ENCODE peak calls at places on chromosomes 1 and 21, in ten cellular contexts. Z is spleen, T is endothelial cell of umbilical vein, B is heart left ventricle, F is stomach, Y is A549, A is Peyer's patch, O is IMR-90, L is uterus, E is lower leg skin. N is an unnamed sample.

GRCh38 chr1:67162954-67163353 is 3.3 kb upstream of the IL23R start:
- DNase-seq in Z (no peak), T (peak), B (no peak), F (no peak), Y (peak), A (no peak), O (peak), L (no peak), E (no peak), N (no peak)

GRCh38 chr1:202578565-202578964 is 131.7 kb downstream of the SYT2 start:
- DNase-seq in Z (no peak), T (no peak), B (no peak), F (no peak), Y (no peak), A (no peak), O (peak), L (no peak), E (no peak), N (no peak)

GRCh38 chr1:212477680-212478466 is 45.2 kb downstream of the NENF start:
- DNase-seq in Z (no peak), T (no peak), B (no peak), F (no peak), Y (peak), A (peak), O (no peak), L (no peak), E (no peak), N (no peak)

GRCh38 chr1:159867322-159868064 is 5.0 kb upstream of the VSIG8 start:
- DNase-seq in Z (no peak), T (peak), B (no peak), F (peak), Y (no peak), A (peak), O (no peak), L (peak), E (peak), N (no peak)

GRCh38 chr1:37174876-37175275 is 140.6 kb upstream of the GRIK3 start:
- DNase-seq in Z (no peak), T (peak), B (no peak), F (no peak), Y (no peak), A (no peak), O (no peak), L (no peak), E (no peak), N (no peak)

GRCh38 chr1:64495878-64496277 is 25.9 kb downstream of the CACHD1 start:
- DNase-seq in Z (no peak), T (no peak), B (no peak), F (peak), Y (no peak), A (no peak), O (no peak), L (no peak), E (no peak), N (no peak)

GRCh38 chr1:33653226-33653625 is 180.8 kb downstream of the ZSCAN20 start:
- DNase-seq in Z (no peak), T (no peak), B (peak), F (no peak), Y (no peak), A (no peak), O (no peak), L (no peak), E (no peak), N (no peak)

GRCh38 chr1:108199231-108199657 is 899 bp downstream of the SLC25A24 start:
- DNase-seq in Z (no peak), T (peak), B (no peak), F (no peak), Y (peak), A (peak), O (peak), L (no peak), E (no peak), N (peak)

GRCh38 chr1:183670169-183670568 is 17.1 kb upstream of the APOBEC4 start:
- DNase-seq in Z (no peak), T (no peak), B (no peak), F (no peak), Y (no peak), A (no peak), O (no peak), L (no peak), E (no peak), N (no peak)

GRCh38 chr1:91651243-91651642 is 150.6 kb downstream of the CDC7 start:
- DNase-seq in Z (no peak), T (no peak), B (no peak), F (no peak), Y (no peak), A (no peak), O (no peak), L (no peak), E (no peak), N (no peak)

GRCh38 chr1:30888391-30888790 is 20.2 kb downstream of the SDC3 start:
- DNase-seq in Z (no peak), T (no peak), B (peak), F (no peak), Y (no peak), A (no peak), O (peak), L (peak), E (no peak), N (peak)

GRCh38 chr1:22636369-22636768 is at the start of gene C1QA:
- DNase-seq in Z (peak), T (no peak), B (peak), F (no peak), Y (no peak), A (peak), O (no peak), L (no peak), E (no peak), N (peak)

GRCh38 chr1:207863893-207864535 is 46.9 kb downstream of the CD34 start:
- DNase-seq in Z (peak), T (peak), B (peak), F (no peak), Y (no peak), A (peak), O (no peak), L (no peak), E (peak), N (no peak)

GRCh38 chr1:48236716-48237470 is 14.4 kb downstream of the SLC5A9 start:
- DNase-seq in Z (no peak), T (peak), B (no peak), F (no peak), Y (peak), A (no peak), O (peak), L (no peak), E (no peak), N (no peak)

GRCh38 chr1:95935719-95936118 is 701.7 kb downstream of the RWDD3 start:
- DNase-seq in Z (no peak), T (no peak), B (no peak), F (no peak), Y (no peak), A (no peak), O (no peak), L (no peak), E (no peak), N (no peak)

GRCh38 chr1:67264899-67265298 is 42.8 kb upstream of the IL12RB2 start:
- DNase-seq in Z (no peak), T (peak), B (no peak), F (no peak), Y (no peak), A (no peak), O (no peak), L (no peak), E (no peak), N (no peak)

GRCh38 chr1:108878678-108879077 is 1.9 kb downstream of the GPSM2 start:
- DNase-seq in Z (no peak), T (no peak), B (no peak), F (no peak), Y (no peak), A (no peak), O (no peak), L (no peak), E (no peak), N (no peak)

GRCh38 chr1:115564201-115564600 is 77.6 kb upstream of the VANGL1 start:
- DNase-seq in Z (no peak), T (no peak), B (no peak), F (no peak), Y (no peak), A (no peak), O (no peak), L (no peak), E (no peak), N (no peak)

GRCh38 chr1:232386294-232386693 is 243.6 kb downstream of the SIPA1L2 start:
- DNase-seq in Z (no peak), T (no peak), B (no peak), F (no peak), Y (no peak), A (no peak), O (no peak), L (no peak), E (no peak), N (no peak)

GRCh38 chr1:209433649-209434031 is 149.9 kb upstream of the CAMK1G start:
- DNase-seq in Z (no peak), T (no peak), B (no peak), F (no peak), Y (no peak), A (no peak), O (no peak), L (no peak), E (no peak), N (no peak)

GRCh38 chr21:15659768-15660423 is 69.9 kb upstream of the USP25 start:
- DNase-seq in Z (no peak), T (no peak), B (no peak), F (no peak), Y (peak), A (peak), O (no peak), L (no peak), E (no peak), N (no peak)

GRCh38 chr1:22462928-22463327 is 11.3 kb downstream of the ZBTB40 start:
- DNase-seq in Z (no peak), T (no peak), B (no peak), F (no peak), Y (no peak), A (no peak), O (no peak), L (no peak), E (no peak), N (no peak)

GRCh38 chr21:41926068-41926806 is 27.6 kb downstream of the C2CD2 start:
- DNase-seq in Z (no peak), T (peak), B (no peak), F (peak), Y (no peak), A (no peak), O (peak), L (no peak), E (no peak), N (peak)

GRCh38 chr21:14541840-14542495 is 4.1 kb downstream of the SAMSN1 start:
- DNase-seq in Z (peak), T (peak), B (no peak), F (no peak), Y (no peak), A (no peak), O (no peak), L (no peak), E (no peak), N (no peak)

GRCh38 chr1:29469457-29469856 is 233.1 kb downstream of the PTPRU start:
- DNase-seq in Z (peak), T (no peak), B (no peak), F (no peak), Y (no peak), A (no peak), O (no peak), L (peak), E (peak), N (peak)

GRCh38 chr1:44636711-44637589 is 37.3 kb downstream of the TMEM53 start:
- DNase-seq in Z (no peak), T (no peak), B (no peak), F (no peak), Y (no peak), A (no peak), O (peak), L (no peak), E (no peak), N (no peak)

DNA sequence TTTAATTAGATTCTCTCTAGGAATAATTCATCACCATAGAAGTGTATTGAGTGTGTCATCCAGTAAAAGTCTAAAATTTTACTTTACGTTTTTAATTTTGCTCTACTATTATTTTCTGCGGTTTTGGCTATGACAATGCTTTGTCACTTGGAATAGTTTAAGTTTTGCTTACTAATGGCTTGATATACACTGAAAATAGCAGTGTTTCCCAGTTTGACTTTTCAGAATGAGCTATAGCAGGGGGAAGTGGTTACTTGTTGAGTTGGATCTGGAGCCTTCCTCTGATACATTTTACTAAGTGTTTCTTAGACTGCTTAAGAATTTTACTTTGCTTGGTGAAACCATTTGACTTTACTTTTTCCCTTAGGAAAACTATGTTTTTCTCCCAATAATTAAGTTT is 5.0 kb downstream of the DNAJC16 start:
- DNase-seq in Z (no peak), T (no peak), B (no peak), F (no peak), Y (no peak), A (no peak), O (no peak), L (no peak), E (no peak), N (no peak)
- H3K4me3 ChIP-seq in Z (no peak), T (no peak), B (no peak), F (no peak), Y (no peak), A (no peak), O (no peak), L (no peak), E (no peak), N (no peak)

GRCh38 chr1:172144445-172145060 is 275.9 kb upstream of the C1orf105 start:
- DNase-seq in Z (peak), T (peak), B (peak), F (peak), Y (no peak), A (peak), O (peak), L (peak), E (peak), N (peak)
- TF ChIP-seq POLR2A in Z (peak), T (no peak), B (peak), F (no peak), Y (no peak), A (peak), O (peak), L (peak), E (no peak), N (peak)

GRCh38 chr1:161350666-161351065 is 17.0 kb downstream of the CFAP126 start:
- DNase-seq in Z (no peak), T (no peak), B (no peak), F (no peak), Y (no peak), A (no peak), O (no peak), L (no peak), E (no peak), N (no peak)
- H3K4me3 ChIP-seq in Z (no peak), T (no peak), B (no peak), F (no peak), Y (no peak), A (no peak), O (no peak), L (no peak), E (no peak), N (no peak)

GRCh38 chr1:52180176-52180575 is 38.3 kb downstream of the ZFYVE9 start:
- DNase-seq in Z (no peak), T (no peak), B (no peak), F (no peak), Y (no peak), A (no peak), O (no peak), L (no peak), E (no peak), N (no peak)
- TF ChIP-seq POLR2A in Z (no peak), T (no peak), B (no peak), F (no peak), Y (no peak), A (no peak), O (no peak), L (no peak), E (no peak), N (no peak)

DNA sequence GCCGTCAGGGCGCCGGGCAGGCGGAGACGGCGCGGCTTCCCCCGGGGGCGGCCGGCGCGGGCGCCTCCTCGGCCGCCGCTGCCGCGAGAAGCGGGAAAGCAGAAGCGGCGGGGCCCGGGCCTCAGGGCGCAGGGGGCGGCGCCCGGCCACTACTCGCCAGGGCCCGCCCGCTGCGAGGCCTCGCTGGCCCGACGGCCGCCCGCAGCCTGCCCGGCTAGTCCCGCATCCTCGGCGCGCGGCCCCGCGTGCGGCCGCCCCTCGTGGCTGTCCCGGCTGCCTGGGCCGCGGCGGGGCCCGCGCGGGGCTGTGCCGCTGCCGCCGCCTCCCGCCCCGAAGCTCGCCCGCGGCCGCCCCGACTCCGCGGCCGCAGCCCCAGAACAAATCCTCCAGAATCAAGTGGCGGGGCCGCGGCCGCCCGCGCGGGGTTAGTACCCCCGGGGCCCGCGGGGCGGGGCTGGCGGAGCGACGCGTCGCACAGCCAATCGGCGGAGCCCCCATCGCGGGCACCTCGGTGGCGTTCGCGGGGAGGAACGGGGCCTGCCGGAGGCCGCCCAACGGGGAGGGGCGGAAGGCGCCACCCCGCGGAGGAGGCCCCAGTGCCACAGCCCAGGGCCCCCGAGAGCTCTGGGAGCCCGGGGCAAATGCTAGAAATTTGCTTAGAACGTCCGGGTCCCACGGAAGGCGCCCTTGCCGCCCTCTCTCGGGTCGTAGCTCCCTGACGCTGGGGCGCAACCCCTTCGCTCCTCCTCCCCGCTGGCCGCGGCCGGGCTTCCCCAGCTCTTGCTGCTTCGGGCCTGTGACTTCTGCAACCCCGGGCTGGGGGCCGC is at the start of gene RUNX3:
- DNase-seq in Z (peak), T (no peak), B (peak), F (peak), Y (peak), A (peak), O (no peak), L (peak), E (peak), N (no peak)
- H3K4me3 ChIP-seq in Z (peak), T (no peak), B (peak), F (peak), Y (peak), A (peak), O (peak), L (no peak), E (peak), N (no peak)

DNA sequence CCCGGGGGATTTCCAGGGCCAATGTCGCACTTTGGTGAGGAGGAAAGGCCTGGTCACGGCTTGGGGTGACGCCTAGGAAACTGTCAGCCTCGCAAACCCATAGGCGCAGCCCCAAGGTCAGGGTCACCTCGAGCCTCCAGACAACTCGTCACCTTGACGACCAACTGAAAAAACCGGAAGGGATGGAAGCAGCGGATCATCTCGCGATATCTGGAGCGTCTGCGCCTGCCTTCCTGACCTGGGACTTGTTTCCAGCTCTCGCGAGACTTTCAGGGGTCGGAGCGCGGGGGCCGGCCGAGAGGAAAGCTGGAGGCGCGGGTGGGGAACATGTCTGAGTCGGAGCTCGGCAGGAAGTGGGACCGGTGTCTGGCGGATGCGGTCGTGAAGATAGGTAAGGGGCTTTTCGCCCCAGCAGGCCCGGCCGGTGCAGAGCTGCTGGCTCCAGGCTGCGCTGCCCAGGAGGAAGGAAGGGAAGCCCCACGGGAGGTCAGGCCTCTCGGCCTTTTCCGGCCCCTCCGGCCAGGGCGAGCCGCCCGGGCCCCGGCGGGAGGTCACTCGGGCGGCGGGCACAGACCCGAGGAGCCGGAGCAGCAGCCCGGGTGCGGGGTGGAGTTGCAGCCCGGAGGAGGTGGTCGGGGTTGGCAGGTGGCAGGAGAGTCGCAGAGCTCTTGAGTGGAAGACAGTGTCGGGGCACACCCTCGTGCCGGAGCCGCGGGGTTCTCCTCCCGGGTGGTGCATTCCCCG is 47.2 kb upstream of the NBL1 start:
- DNase-seq in Z (peak), T (peak), B (peak), F (peak), Y (peak), A (peak), O (peak), L (peak), E (peak), N (peak)
- TF ChIP-seq POLR2A in Z (peak), T (peak), B (peak), F (no peak), Y (peak), A (peak), O (peak), L (peak), E (no peak), N (peak)

GRCh38 chr1:62196091-62196690 is 1.5 kb downstream of the L1TD1 start:
- DNase-seq in Z (no peak), T (no peak), B (no peak), F (no peak), Y (no peak), A (peak), O (no peak), L (no peak), E (no peak), N (no peak)
- H3K4me3 ChIP-seq in Z (no peak), T (no peak), B (no peak), F (no peak), Y (no peak), A (no peak), O (no peak), L (no peak), E (no peak), N (no peak)

GRCh38 chr1:87333692-87334347 is 5.1 kb downstream of the LMO4 start:
- DNase-seq in Z (no peak), T (no peak), B (no peak), F (no peak), Y (no peak), A (no peak), O (peak), L (no peak), E (no peak), N (no peak)
- TF ChIP-seq POLR2A in Z (no peak), T (no peak), B (no peak), F (no peak), Y (no peak), A (no peak), O (no peak), L (no peak), E (no peak), N (no peak)

DNA sequence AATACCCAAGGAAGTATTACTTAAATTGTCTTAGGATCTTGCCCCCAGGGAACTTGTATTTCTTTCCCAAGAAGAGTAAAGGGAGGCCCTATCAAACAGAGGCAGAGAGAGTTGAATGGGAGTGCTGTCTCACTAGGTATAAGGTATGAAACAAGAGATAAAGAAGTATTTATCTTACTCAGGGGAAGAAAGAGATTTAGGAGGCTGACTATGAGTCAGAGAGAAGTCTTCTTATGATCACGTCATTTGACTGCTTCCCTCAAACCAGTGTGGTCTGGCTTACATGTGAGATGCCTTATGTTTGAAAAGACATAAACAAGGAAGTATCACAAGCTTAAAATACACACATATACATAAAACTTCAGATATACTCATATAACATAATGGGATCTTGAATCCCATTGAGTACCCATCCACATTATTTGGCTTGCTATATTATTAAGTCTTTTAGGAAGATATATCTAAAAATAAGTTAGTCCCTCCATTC is 29.6 kb downstream of the DUSP10 start:
- DNase-seq in Z (no peak), T (no peak), B (no peak), F (no peak), Y (peak), A (peak), O (peak), L (no peak), E (no peak), N (no peak)
- H3K4me3 ChIP-seq in Z (no peak), T (no peak), B (no peak), F (no peak), Y (no peak), A (no peak), O (no peak), L (no peak), E (no peak), N (no peak)

N was measured in adrenal gland.